ENCODE peak calls at places on chromosomes 16 and 17, in five cellular contexts. P, U, B, J and D are unnamed samples.

GRCh38 chr17:72266099-72266852 is 145.5 kb downstream of the SOX9 start:
- DNase-seq in U (peak), B (peak), P (no peak), J (no peak), D (no peak)

GRCh38 chr16:3511286-3512180 is 10.7 kb downstream of the CLUAP1 start:
- DNase-seq in B (no peak), U (no peak), J (no peak), P (no peak), D (no peak)

GRCh38 chr17:82154881-82155331 is 56.9 kb upstream of the FASN start:
- DNase-seq in J (no peak), P (no peak), B (no peak), U (no peak), D (no peak)

GRCh38 chr17:74176546-74177001 is 26.9 kb upstream of the RPL38 start:
- DNase-seq in U (peak), P (peak), J (peak), B (peak), D (peak)

GRCh38 chr17:65020284-65020683 is 36.3 kb downstream of the GNA13 start:
- DNase-seq in P (no peak), B (no peak), U (no peak), J (peak), D (peak)

GRCh38 chr16:53045554-53046250 is 7.0 kb downstream of the CHD9NB start:
- DNase-seq in B (no peak), J (no peak), P (no peak), U (no peak), D (no peak)

GRCh38 chr16:88437367-88437964 is 15.6 kb upstream of the ZFPM1 start:
- DNase-seq in B (peak), J (peak), U (peak), P (peak), D (peak)

GRCh38 chr17:41814195-41814594 is 1.4 kb downstream of the FKBP10 start:
- DNase-seq in B (no peak), J (no peak), P (no peak), U (no peak), D (peak)

GRCh38 chr17:71699907-71700306 is 420.9 kb upstream of the SOX9 start:
- DNase-seq in J (no peak), P (no peak), B (no peak), U (no peak), D (no peak)

GRCh38 chr16:85425061-85425662 is 188.0 kb upstream of the GSE1 start:
- DNase-seq in J (no peak), P (no peak), U (peak), B (no peak), D (no peak)

GRCh38 chr17:39814497-39814896 is 49.6 kb downstream of the IKZF3 start:
- DNase-seq in U (no peak), P (no peak), B (no peak), J (no peak), D (no peak)

GRCh38 chr17:80138856-80139426 is 8.0 kb downstream of the EIF4A3 start:
- DNase-seq in U (no peak), P (no peak), J (no peak), B (no peak), D (no peak)

GRCh38 chr16:54236761-54237160 is 49.8 kb downstream of the IRX3 start:
- DNase-seq in J (no peak), B (no peak), U (no peak), P (no peak), D (no peak)

GRCh38 chr16:27640277-27640600 is 90.3 kb downstream of the KATNIP start:
- DNase-seq in P (no peak), U (no peak), B (no peak), J (no peak), D (no peak)

GRCh38 chr16:75029854-75030253 is 31.0 kb downstream of the ZNRF1 start:
- DNase-seq in J (no peak), U (no peak), B (no peak), P (no peak), D (no peak)

GRCh38 chr17:61218438-61218837 is 181.2 kb upstream of the TBX2 start:
- DNase-seq in U (no peak), B (no peak), J (peak), P (no peak), D (no peak)

GRCh38 chr17:45867702-45868101 is 23.0 kb downstream of the SPPL2C start:
- DNase-seq in B (no peak), P (no peak), U (no peak), J (no peak), D (no peak)

GRCh38 chr17:5711344-5711743 is 127.0 kb upstream of the NLRP1 start:
- DNase-seq in U (no peak), B (no peak), J (no peak), P (no peak), D (no peak)

GRCh38 chr17:75475851-75476250 is 19.4 kb downstream of the TMEM94 start:
- DNase-seq in P (no peak), U (no peak), J (no peak), B (no peak), D (no peak)

GRCh38 chr17:50359998-50360461 is 13.0 kb downstream of the MRPL27 start:
- DNase-seq in P (no peak), B (no peak), U (no peak), J (no peak), D (no peak)

GRCh38 chr17:30476726-30477082 is 504 bp upstream of the GOSR1 start:
- DNase-seq in P (peak), J (no peak), B (peak), U (no peak), D (no peak)

GRCh38 chr16:22813223-22813945 is 578 bp upstream of the HS3ST2 start:
- DNase-seq in B (no peak), U (no peak), J (no peak), P (peak), D (peak)

GRCh38 chr16:23597003-23597756 is 1.1 kb upstream of the NDUFAB1 start:
- DNase-seq in B (peak), P (peak), U (no peak), J (no peak), D (peak)

GRCh38 chr16:67880584-67880983 is 4.1 kb upstream of the NRN1L start:
- DNase-seq in P (no peak), B (no peak), U (no peak), J (no peak), D (no peak)

GRCh38 chr16:31274831-31275816 is 15.3 kb downstream of the ITGAM start:
- DNase-seq in J (no peak), P (peak), B (no peak), U (no peak), D (no peak)

GRCh38 chr17:71709974-71710373 is 410.8 kb upstream of the SOX9 start:
- DNase-seq in U (peak), J (no peak), B (peak), P (no peak), D (no peak)